ENCODE peak calls at places on chromosomes 2 and 18, in seven cellular contexts. T, V, P, Z, Q, F and O are unnamed samples.

GRCh38 chr2:3575534-3576324 is 669 bp downstream of the RPS7 start:
- DNase-seq in P (no peak), T (no peak), Q (no peak), F (peak), V (peak), Z (no peak), O (no peak)

GRCh38 chr2:38797276-38797675 is 19.3 kb downstream of the GEMIN6 start:
- DNase-seq in P (no peak), V (no peak), Z (peak), T (no peak), F (no peak), Q (no peak), O (no peak)

GRCh38 chr2:37827911-37828411 is 97.1 kb upstream of the RMDN2 start:
- DNase-seq in P (no peak), F (no peak), Z (peak), T (no peak), V (peak), Q (no peak), O (no peak)

GRCh38 chr2:219713110-219713509 is 85.7 kb downstream of the SLC4A3 start:
- DNase-seq in Z (no peak), F (no peak), P (no peak), Q (no peak), V (peak), T (no peak), O (no peak)

GRCh38 chr18:33584845-33585775 is 7.1 kb downstream of the ASXL3 start:
- DNase-seq in V (no peak), T (no peak), Q (no peak), P (no peak), Z (no peak), F (no peak), O (no peak)

GRCh38 chr18:37537868-37538525 is 27.6 kb downstream of the CELF4 start:
- DNase-seq in Z (peak), Q (peak), F (peak), T (peak), V (peak), P (peak), O (peak)

GRCh38 chr2:68059769-68060525 is 2.9 kb downstream of the C1D start:
- DNase-seq in F (no peak), Z (no peak), V (no peak), Q (no peak), P (no peak), T (no peak), O (no peak)

GRCh38 chr2:221517362-221518121 is 54.6 kb downstream of the EPHA4 start:
- DNase-seq in F (no peak), P (no peak), V (peak), Q (peak), T (no peak), Z (peak), O (peak)

GRCh38 chr18:12777543-12777942 is 74.7 kb downstream of the PSMG2 start:
- DNase-seq in F (no peak), T (no peak), P (peak), V (no peak), Q (no peak), Z (no peak), O (no peak)

GRCh38 chr2:186544255-186544675 is 45.6 kb upstream of the ITGAV start:
- DNase-seq in T (no peak), P (no peak), Q (no peak), V (peak), F (no peak), Z (peak), O (no peak)

GRCh38 chr18:59266019-59266369 is 7.3 kb downstream of the RAX start:
- DNase-seq in P (no peak), T (no peak), V (no peak), F (no peak), Z (no peak), Q (no peak), O (no peak)

GRCh38 chr2:172438064-172438421 is 10.7 kb downstream of the ITGA6 start:
- DNase-seq in F (no peak), V (no peak), Z (no peak), P (no peak), Q (no peak), T (no peak), O (no peak)

GRCh38 chr2:206851511-206851910 is 86.1 kb downstream of the FASTKD2 start:
- DNase-seq in Z (no peak), P (no peak), V (no peak), F (no peak), Q (no peak), T (no peak), O (no peak)

GRCh38 chr2:71620851-71621251 is 167.5 kb downstream of the DYSF start:
- DNase-seq in T (no peak), P (peak), Z (no peak), F (peak), Q (no peak), V (no peak), O (no peak)

GRCh38 chr2:61670591-61671503 is 132.7 kb upstream of the XPO1 start:
- DNase-seq in F (peak), Z (peak), V (peak), T (peak), P (no peak), Q (no peak), O (no peak)

GRCh38 chr2:97935719-97936161 is 60.0 kb downstream of the TMEM131 start:
- DNase-seq in T (no peak), P (no peak), Z (peak), F (no peak), V (peak), Q (no peak), O (no peak)

GRCh38 chr18:54948350-54948837 is 10.9 kb downstream of the CCDC68 start:
- DNase-seq in Z (no peak), F (no peak), T (no peak), V (no peak), Q (no peak), P (no peak), O (no peak)

GRCh38 chr2:197891897-197892442 is 87.6 kb downstream of the PLCL1 start:
- DNase-seq in T (no peak), Q (no peak), F (no peak), Z (no peak), V (no peak), P (no peak), O (no peak)

GRCh38 chr2:128366746-128367511 is 48.3 kb upstream of the HS6ST1 start:
- DNase-seq in F (no peak), T (no peak), Q (no peak), P (peak), Z (no peak), V (peak), O (peak)

GRCh38 chr18:49016648-49017539 is 66.1 kb upstream of the SMAD7 start:
- DNase-seq in Q (peak), Z (peak), T (no peak), F (peak), V (peak), P (peak), O (peak)

GRCh38 chr2:51597086-51597485 is 565.2 kb upstream of the NRXN1 start:
- DNase-seq in Z (no peak), V (peak), P (no peak), Q (no peak), F (no peak), T (no peak), O (no peak)

GRCh38 chr2:19607931-19608762 is 249.7 kb upstream of the OSR1 start:
- DNase-seq in Z (peak), P (no peak), T (no peak), Q (no peak), F (no peak), V (no peak), O (no peak)

GRCh38 chr2:136117909-136118818 is at the start of gene CXCR4:
- DNase-seq in P (peak), T (peak), Q (peak), F (peak), V (peak), Z (peak), O (peak)

GRCh38 chr2:239892480-239893235 is 132.5 kb downstream of the NDUFA10 start:
- DNase-seq in P (no peak), Z (no peak), V (no peak), T (no peak), Q (no peak), F (no peak), O (peak)

GRCh38 chr2:237281900-237282306 is 132.1 kb downstream of the COL6A3 start:
- DNase-seq in V (no peak), P (no peak), Q (no peak), T (no peak), Z (peak), F (no peak), O (no peak)

GRCh38 chr2:64622443-64623231 is 31.1 kb downstream of the SERTAD2 start:
- DNase-seq in T (no peak), P (peak), Q (no peak), F (peak), V (peak), Z (no peak), O (no peak)

GRCh38 chr2:37798315-37799005 is 126.6 kb upstream of the RMDN2 start:
- DNase-seq in P (no peak), T (no peak), Q (no peak), Z (no peak), F (no peak), V (no peak), O (no peak)